ENCODE peak calls at places on chromosomes 16 and 17, in six cellular contexts. G is AG04450, J is IMR-90, X is heart left ventricle, L is cardiac muscle cell, K is fibroblast of lung. W is an unnamed sample.

GRCh38 chr17:47999612-48000011 is 28.7 kb downstream of the CDK5RAP3 start:
- DNase-seq in J (peak; percentile 72), G (no peak), K (no peak), X (no peak), L (no peak), W (peak; percentile 67)

GRCh38 chr17:69525920-69526841 is 111.7 kb downstream of the MAP2K6 start:
- DNase-seq in L (peak; percentile 79), X (no peak), K (peak; percentile 79), G (peak; percentile 41), J (peak; percentile 71), W (peak; percentile 19)

GRCh38 chr16:65967376-65967775 is 399.1 kb upstream of the CDH5 start:
- DNase-seq in G (no peak), K (no peak), L (no peak), J (peak; percentile 45), X (no peak), W (no peak)

GRCh38 chr16:50367777-50368409 is 895 bp downstream of the BRD7 start:
- DNase-seq in L (no peak), X (no peak), G (no peak), J (no peak), K (no peak), W (peak; percentile 32)

GRCh38 chr16:88067530-88068411 is 116.5 kb downstream of the BANP start:
- DNase-seq in G (no peak), X (no peak), J (no peak), K (no peak), L (no peak), W (no peak)

GRCh38 chr16:84778720-84779119 is 41.1 kb upstream of the CRISPLD2 start:
- DNase-seq in X (no peak), G (no peak), L (no peak), K (no peak), J (no peak), W (no peak)

GRCh38 chr16:84460406-84461028 is 43.9 kb downstream of the MEAK7 start:
- DNase-seq in J (no peak), L (no peak), K (no peak), G (no peak), X (no peak), W (no peak)

GRCh38 chr16:30585022-30585399 is 486 bp downstream of the ZNF785 start:
- DNase-seq in G (no peak), L (no peak), J (no peak), K (peak; percentile 14), X (no peak), W (no peak)

DNA sequence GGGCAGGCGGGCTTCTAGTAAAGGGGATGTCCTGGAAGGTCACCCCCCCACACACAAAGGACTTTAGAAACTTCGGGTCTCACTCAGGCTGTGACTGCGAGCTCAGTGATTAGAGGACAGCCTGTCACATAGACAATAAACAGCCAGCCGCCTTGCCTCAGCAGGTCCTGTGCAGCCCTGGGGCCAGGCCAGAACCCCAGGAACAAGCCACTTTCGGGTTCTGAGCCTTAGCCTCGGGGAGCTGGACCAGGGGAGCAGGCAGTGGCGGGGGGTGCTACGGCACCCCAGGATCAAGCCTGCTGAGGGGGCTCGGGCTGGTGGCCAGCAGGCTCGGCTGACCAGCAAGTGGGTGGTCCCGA is 1.1 kb downstream of the GAS7 start:
- DNase-seq in L (no peak), X (peak; percentile 68), J (no peak), G (no peak), K (no peak), W (no peak)
- H3K27ac ChIP-seq in L (no peak overlapping the region), X (peak overlapping the region; percentile 82), J (no peak overlapping the region), G (no peak overlapping the region), K (no peak overlapping the region), W (no peak overlapping the region)

GRCh38 chr17:2724783-2725164 is 13.2 kb upstream of the CLUH start:
- DNase-seq in G (no peak), J (peak; percentile 26), L (peak; percentile 48), X (no peak), K (peak; percentile 25), W (no peak)
- TF ChIP-seq CTCF in G (no peak), J (peak; percentile 7), L (peak; percentile 4), X (peak; percentile 25), K (no peak), W (peak; percentile 56)

GRCh38 chr17:35052780-35053179 is 10.7 kb downstream of the RFFL start:
- DNase-seq in J (no peak), K (no peak), X (no peak), L (no peak), G (no peak), W (no peak)
- H3K27ac ChIP-seq in J (no peak overlapping the region), K (no peak overlapping the region), X (peak overlapping the region; percentile 41), L (no peak overlapping the region), G (no peak overlapping the region), W (no peak overlapping the region)

GRCh38 chr16:24577167-24577566 is 37.8 kb downstream of the RBBP6 start:
- DNase-seq in G (no peak), K (no peak), L (peak; percentile 51), X (no peak), J (peak; percentile 10), W (peak; percentile 18)
- TF ChIP-seq CTCF in G (no peak), K (no peak), L (no peak), X (no peak), J (no peak), W (no peak)

GRCh38 chr17:74433421-74434121 is 1.7 kb downstream of the GPRC5C start:
- DNase-seq in J (no peak), G (no peak), L (peak; percentile 51), X (no peak), K (no peak), W (no peak)
- H3K27ac ChIP-seq in J (no peak overlapping the region), G (no peak overlapping the region), L (peak overlapping the region; percentile 97), X (peak overlapping the region; percentile 99), K (no peak overlapping the region), W (no peak overlapping the region)

GRCh38 chr17:17149520-17150449 is 56.3 kb downstream of the PLD6 start:
- DNase-seq in L (no peak), G (no peak), X (no peak), K (no peak), J (no peak), W (no peak)

GRCh38 chr17:17144061-17144460 is 62.1 kb downstream of the PLD6 start:
- DNase-seq in L (no peak), X (no peak), J (no peak), K (no peak), G (no peak), W (no peak)

GRCh38 chr17:17147821-17148220 is 58.3 kb downstream of the PLD6 start:
- DNase-seq in G (no peak), L (peak; percentile 53), X (no peak), K (peak; percentile 10), J (peak; percentile 44), W (no peak)

GRCh38 chr17:17144916-17145665 is 61.0 kb downstream of the PLD6 start:
- DNase-seq in K (no peak), G (no peak), L (no peak), J (no peak), X (no peak), W (no peak)

DNA sequence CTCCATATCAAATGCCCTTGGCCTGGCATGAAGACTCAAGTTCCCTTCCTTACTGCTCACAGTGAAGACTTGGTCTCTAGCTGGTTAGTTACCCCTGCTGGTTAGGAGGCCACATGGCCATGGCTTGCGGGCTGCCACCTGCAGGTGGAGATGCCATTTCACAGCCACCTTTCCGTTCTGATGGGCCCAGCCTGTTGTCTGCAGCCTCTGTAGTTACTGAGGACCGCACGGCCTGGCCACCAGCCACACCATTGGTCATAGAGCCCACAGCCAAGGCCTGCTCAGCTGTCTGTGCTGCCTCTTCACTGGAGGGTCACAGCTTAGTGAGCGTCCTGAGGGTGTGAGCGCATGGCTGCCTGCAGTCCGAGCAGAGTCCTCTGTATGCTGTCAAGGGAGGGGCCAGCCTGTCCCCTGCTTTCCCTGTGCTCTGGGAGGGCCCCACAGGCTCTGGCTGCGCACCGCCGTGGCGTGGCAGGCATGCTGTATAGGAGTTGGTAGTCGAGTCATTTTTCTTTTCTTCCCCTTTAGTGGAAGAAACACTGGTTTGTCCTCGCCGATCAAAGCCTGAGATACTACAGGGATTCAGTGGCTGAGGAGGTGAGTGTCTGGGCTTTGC is 59.2 kb downstream of the PLD6 start:
- DNase-seq in K (no peak), L (no peak), X (no peak), J (no peak), G (no peak), W (no peak)
- TF ChIP-seq CTCF in K (peak; percentile 10), L (no peak), X (no peak), J (peak; percentile 9), G (peak; percentile 24), W (peak; percentile 49)

GRCh38 chr16:69936252-69936651 is 14.9 kb upstream of the CLEC18A start:
- DNase-seq in L (no peak), K (no peak), X (no peak), J (no peak), G (no peak), W (no peak)
- H3K27ac ChIP-seq in L (no peak overlapping the region), K (no peak overlapping the region), X (no peak overlapping the region), J (no peak overlapping the region), G (no peak overlapping the region), W (no peak overlapping the region)

GRCh38 chr17:80860703-80861359 is 130.8 kb upstream of the CHMP6 start:
- DNase-seq in X (no peak), K (no peak), G (no peak), L (no peak), J (no peak), W (no peak)

GRCh38 chr17:80861360-80861861 is 130.2 kb upstream of the CHMP6 start:
- DNase-seq in J (no peak), K (peak; percentile 24), X (no peak), G (no peak), L (no peak), W (no peak)

GRCh38 chr17:80862978-80863377 is 128.7 kb upstream of the CHMP6 start:
- DNase-seq in J (no peak), L (no peak), K (no peak), X (no peak), G (no peak), W (no peak)

GRCh38 chr17:80862341-80862969 is 129.2 kb upstream of the CHMP6 start:
- DNase-seq in G (no peak), J (no peak), X (no peak), K (no peak), L (no peak), W (no peak)

DNA sequence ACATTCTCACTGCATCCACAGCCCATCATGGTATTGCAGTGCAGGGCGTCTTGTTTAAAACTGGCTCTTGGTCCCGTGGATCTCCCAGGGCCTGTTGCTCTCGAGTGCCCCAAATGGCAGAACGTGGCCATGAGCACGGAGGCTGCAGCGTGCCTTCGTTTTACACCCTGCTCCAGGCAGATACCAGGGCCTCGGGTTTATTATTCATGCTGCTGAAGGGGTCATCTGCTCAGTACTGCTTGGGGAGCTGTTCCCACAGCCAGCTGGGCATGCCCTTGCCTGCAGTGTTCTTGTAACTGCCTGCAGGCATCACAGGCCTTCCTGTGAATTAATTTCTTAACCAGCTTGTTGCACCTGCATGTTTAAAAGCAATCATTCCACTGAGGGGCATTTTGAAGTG is 129.7 kb upstream of the CHMP6 start:
- DNase-seq in L (peak; percentile 10), K (peak; percentile 49), J (peak; percentile 30), G (no peak), X (peak; percentile 51), W (peak; percentile 96)
- TF ChIP-seq CTCF in L (peak; percentile 39), K (peak; percentile 58), J (peak; percentile 37), G (peak; percentile 67), X (peak; percentile 35), W (peak; percentile 96)

GRCh38 chr17:66520986-66521385 is 218.6 kb downstream of the PRKCA start:
- DNase-seq in K (peak; percentile 32), J (no peak), G (no peak), L (no peak), X (no peak), W (no peak)
- H3K27ac ChIP-seq in K (no peak overlapping the region), J (no peak overlapping the region), G (no peak overlapping the region), L (no peak overlapping the region), X (no peak overlapping the region), W (no peak overlapping the region)

W was measured in foreskin keratinocyte.